ENCODE peak calls at places on chromosomes 16 and 17, in ten cellular contexts. One of them, this sample, is unnamed.

GRCh38 chr17:73765824-73766563 is 121.7 kb upstream of the SDK2 start:
- DNase-seq in stimulated activated effector memory CD8-positive, alpha-beta T cell treated with anti-CD3 and anti-CD28 coated beads, Interleukin-12 subunit alpha, Interleukin-12 subunit beta, amount 100 ng/mL, for 72 hours: no peak
- DNase-seq in RWPE1: no peak
- DNase-seq in M059J: peak; percentile 5
- DNase-seq in cardiac fibroblast: no peak
- DNase-seq in foreskin melanocyte: no peak
- DNase-seq in activated T-helper 1 cell treated with Interleukin-2 at 50 U/mL for 16 hours: no peak
- DNase-seq in fibroblast of the conjunctiva: no peak
- DNase-seq in Kasumi-1: no peak
- DNase-seq in stimulated activated CD4-positive, alpha-beta T cell treated with anti-CD3 and anti-CD28 coated beads, Interleukin-1b, Interleukin-23, amount 100 ng/mL, for 24 hours: no peak
- DNase-seq in this sample: no peak

GRCh38 chr17:41784207-41784744 is 2.2 kb downstream of the JUP start:
- DNase-seq in stimulated activated CD4-positive, alpha-beta T cell treated with anti-CD3 and anti-CD28 coated beads, Interleukin-1b, Interleukin-23, amount 100 ng/mL, for 24 hours: no peak
- DNase-seq in RWPE1: peak; percentile 84
- DNase-seq in foreskin melanocyte: no peak
- DNase-seq in Kasumi-1: peak; percentile 79
- DNase-seq in stimulated activated effector memory CD8-positive, alpha-beta T cell treated with anti-CD3 and anti-CD28 coated beads, Interleukin-12 subunit alpha, Interleukin-12 subunit beta, amount 100 ng/mL, for 72 hours: no peak
- DNase-seq in cardiac fibroblast: peak; percentile 71
- DNase-seq in fibroblast of the conjunctiva: no peak
- DNase-seq in activated T-helper 1 cell treated with Interleukin-2 at 50 U/mL for 16 hours: no peak
- DNase-seq in M059J: peak; percentile 75
- DNase-seq in this sample: peak; percentile 76

GRCh38 chr17:795276-795675 is 13.1 kb downstream of the MRM3 start:
- DNase-seq in fibroblast of the conjunctiva: no peak
- DNase-seq in RWPE1: no peak
- DNase-seq in foreskin melanocyte: no peak
- DNase-seq in stimulated activated CD4-positive, alpha-beta T cell treated with anti-CD3 and anti-CD28 coated beads, Interleukin-1b, Interleukin-23, amount 100 ng/mL, for 24 hours: no peak
- DNase-seq in Kasumi-1: no peak
- DNase-seq in stimulated activated effector memory CD8-positive, alpha-beta T cell treated with anti-CD3 and anti-CD28 coated beads, Interleukin-12 subunit alpha, Interleukin-12 subunit beta, amount 100 ng/mL, for 72 hours: no peak
- DNase-seq in cardiac fibroblast: no peak
- DNase-seq in activated T-helper 1 cell treated with Interleukin-2 at 50 U/mL for 16 hours: no peak
- DNase-seq in M059J: no peak
- DNase-seq in this sample: no peak

GRCh38 chr16:82881517-82881916 is 254.7 kb downstream of the CDH13 start:
- DNase-seq in activated T-helper 1 cell treated with Interleukin-2 at 50 U/mL for 16 hours: no peak
- DNase-seq in stimulated activated CD4-positive, alpha-beta T cell treated with anti-CD3 and anti-CD28 coated beads, Interleukin-1b, Interleukin-23, amount 100 ng/mL, for 24 hours: no peak
- DNase-seq in M059J: peak; percentile 58
- DNase-seq in stimulated activated effector memory CD8-positive, alpha-beta T cell treated with anti-CD3 and anti-CD28 coated beads, Interleukin-12 subunit alpha, Interleukin-12 subunit beta, amount 100 ng/mL, for 72 hours: no peak
- DNase-seq in foreskin melanocyte: no peak
- DNase-seq in fibroblast of the conjunctiva: no peak
- DNase-seq in cardiac fibroblast: no peak
- DNase-seq in RWPE1: no peak
- DNase-seq in Kasumi-1: no peak
- DNase-seq in this sample: no peak

GRCh38 chr16:19842758-19843157 is 41.9 kb downstream of the GPRC5B start:
- DNase-seq in stimulated activated effector memory CD8-positive, alpha-beta T cell treated with anti-CD3 and anti-CD28 coated beads, Interleukin-12 subunit alpha, Interleukin-12 subunit beta, amount 100 ng/mL, for 72 hours: no peak
- DNase-seq in stimulated activated CD4-positive, alpha-beta T cell treated with anti-CD3 and anti-CD28 coated beads, Interleukin-1b, Interleukin-23, amount 100 ng/mL, for 24 hours: no peak
- DNase-seq in cardiac fibroblast: no peak
- DNase-seq in RWPE1: no peak
- DNase-seq in fibroblast of the conjunctiva: no peak
- DNase-seq in M059J: no peak
- DNase-seq in foreskin melanocyte: no peak
- DNase-seq in activated T-helper 1 cell treated with Interleukin-2 at 50 U/mL for 16 hours: no peak
- DNase-seq in Kasumi-1: no peak
- DNase-seq in this sample: no peak

GRCh38 chr17:57935833-57936807 is 19.1 kb downstream of the CUEDC1 start:
- DNase-seq in Kasumi-1: no peak
- DNase-seq in foreskin melanocyte: peak; percentile 42
- DNase-seq in stimulated activated effector memory CD8-positive, alpha-beta T cell treated with anti-CD3 and anti-CD28 coated beads, Interleukin-12 subunit alpha, Interleukin-12 subunit beta, amount 100 ng/mL, for 72 hours: no peak
- DNase-seq in stimulated activated CD4-positive, alpha-beta T cell treated with anti-CD3 and anti-CD28 coated beads, Interleukin-1b, Interleukin-23, amount 100 ng/mL, for 24 hours: no peak
- DNase-seq in fibroblast of the conjunctiva: no peak
- DNase-seq in M059J: peak; percentile 87
- DNase-seq in RWPE1: no peak
- DNase-seq in activated T-helper 1 cell treated with Interleukin-2 at 50 U/mL for 16 hours: no peak
- DNase-seq in cardiac fibroblast: peak; percentile 78
- DNase-seq in this sample: peak; percentile 65

GRCh38 chr17:38434178-38434665 is 6.0 kb downstream of the ARHGAP23 start:
- DNase-seq in Kasumi-1: no peak
- DNase-seq in activated T-helper 1 cell treated with Interleukin-2 at 50 U/mL for 16 hours: no peak
- DNase-seq in fibroblast of the conjunctiva: no peak
- DNase-seq in stimulated activated CD4-positive, alpha-beta T cell treated with anti-CD3 and anti-CD28 coated beads, Interleukin-1b, Interleukin-23, amount 100 ng/mL, for 24 hours: no peak
- DNase-seq in foreskin melanocyte: no peak
- DNase-seq in stimulated activated effector memory CD8-positive, alpha-beta T cell treated with anti-CD3 and anti-CD28 coated beads, Interleukin-12 subunit alpha, Interleukin-12 subunit beta, amount 100 ng/mL, for 72 hours: no peak
- DNase-seq in M059J: no peak
- DNase-seq in cardiac fibroblast: no peak
- DNase-seq in RWPE1: no peak
- DNase-seq in this sample: no peak

GRCh38 chr16:50616883-50617629 is 64.1 kb downstream of the SNX20 start:
- DNase-seq in stimulated activated CD4-positive, alpha-beta T cell treated with anti-CD3 and anti-CD28 coated beads, Interleukin-1b, Interleukin-23, amount 100 ng/mL, for 24 hours: no peak
- DNase-seq in Kasumi-1: no peak
- DNase-seq in RWPE1: no peak
- DNase-seq in stimulated activated effector memory CD8-positive, alpha-beta T cell treated with anti-CD3 and anti-CD28 coated beads, Interleukin-12 subunit alpha, Interleukin-12 subunit beta, amount 100 ng/mL, for 72 hours: no peak
- DNase-seq in activated T-helper 1 cell treated with Interleukin-2 at 50 U/mL for 16 hours: no peak
- DNase-seq in foreskin melanocyte: no peak
- DNase-seq in M059J: peak; percentile 42
- DNase-seq in cardiac fibroblast: no peak
- DNase-seq in fibroblast of the conjunctiva: no peak
- DNase-seq in this sample: no peak

GRCh38 chr16:49469930-49470451 is 96.4 kb downstream of the C16orf78 start:
- DNase-seq in M059J: no peak
- DNase-seq in Kasumi-1: no peak
- DNase-seq in RWPE1: no peak
- DNase-seq in foreskin melanocyte: no peak
- DNase-seq in cardiac fibroblast: no peak
- DNase-seq in activated T-helper 1 cell treated with Interleukin-2 at 50 U/mL for 16 hours: no peak
- DNase-seq in stimulated activated CD4-positive, alpha-beta T cell treated with anti-CD3 and anti-CD28 coated beads, Interleukin-1b, Interleukin-23, amount 100 ng/mL, for 24 hours: no peak
- DNase-seq in fibroblast of the conjunctiva: no peak
- DNase-seq in stimulated activated effector memory CD8-positive, alpha-beta T cell treated with anti-CD3 and anti-CD28 coated beads, Interleukin-12 subunit alpha, Interleukin-12 subunit beta, amount 100 ng/mL, for 72 hours: no peak
- DNase-seq in this sample: no peak

GRCh38 chr17:57523926-57524634 is 221.0 kb downstream of the CCDC182 start:
- DNase-seq in stimulated activated effector memory CD8-positive, alpha-beta T cell treated with anti-CD3 and anti-CD28 coated beads, Interleukin-12 subunit alpha, Interleukin-12 subunit beta, amount 100 ng/mL, for 72 hours: no peak
- DNase-seq in stimulated activated CD4-positive, alpha-beta T cell treated with anti-CD3 and anti-CD28 coated beads, Interleukin-1b, Interleukin-23, amount 100 ng/mL, for 24 hours: no peak
- DNase-seq in Kasumi-1: no peak
- DNase-seq in activated T-helper 1 cell treated with Interleukin-2 at 50 U/mL for 16 hours: no peak
- DNase-seq in foreskin melanocyte: no peak
- DNase-seq in RWPE1: peak; percentile 73
- DNase-seq in M059J: peak; percentile 86
- DNase-seq in fibroblast of the conjunctiva: peak; percentile 13
- DNase-seq in cardiac fibroblast: peak; percentile 30
- DNase-seq in this sample: peak; percentile 34

GRCh38 chr16:80682435-80683070 is 121.8 kb downstream of the CDYL2 start:
- DNase-seq in cardiac fibroblast: peak; percentile 57
- DNase-seq in RWPE1: no peak
- DNase-seq in stimulated activated effector memory CD8-positive, alpha-beta T cell treated with anti-CD3 and anti-CD28 coated beads, Interleukin-12 subunit alpha, Interleukin-12 subunit beta, amount 100 ng/mL, for 72 hours: peak; percentile 42
- DNase-seq in M059J: peak; percentile 80
- DNase-seq in foreskin melanocyte: no peak
- DNase-seq in activated T-helper 1 cell treated with Interleukin-2 at 50 U/mL for 16 hours: no peak
- DNase-seq in Kasumi-1: no peak
- DNase-seq in stimulated activated CD4-positive, alpha-beta T cell treated with anti-CD3 and anti-CD28 coated beads, Interleukin-1b, Interleukin-23, amount 100 ng/mL, for 24 hours: no peak
- DNase-seq in fibroblast of the conjunctiva: no peak
- DNase-seq in this sample: peak; percentile 72

GRCh38 chr16:11871193-11871592 is 19.9 kb upstream of the RSL1D1 start:
- DNase-seq in cardiac fibroblast: peak; percentile 51
- DNase-seq in M059J: peak; percentile 37
- DNase-seq in RWPE1: no peak
- DNase-seq in foreskin melanocyte: no peak
- DNase-seq in activated T-helper 1 cell treated with Interleukin-2 at 50 U/mL for 16 hours: no peak
- DNase-seq in Kasumi-1: no peak
- DNase-seq in fibroblast of the conjunctiva: peak; percentile 22
- DNase-seq in stimulated activated effector memory CD8-positive, alpha-beta T cell treated with anti-CD3 and anti-CD28 coated beads, Interleukin-12 subunit alpha, Interleukin-12 subunit beta, amount 100 ng/mL, for 72 hours: no peak
- DNase-seq in stimulated activated CD4-positive, alpha-beta T cell treated with anti-CD3 and anti-CD28 coated beads, Interleukin-1b, Interleukin-23, amount 100 ng/mL, for 24 hours: no peak
- DNase-seq in this sample: no peak

GRCh38 chr17:45288825-45289224 is 26.9 kb upstream of the SPATA32 start:
- DNase-seq in stimulated activated CD4-positive, alpha-beta T cell treated with anti-CD3 and anti-CD28 coated beads, Interleukin-1b, Interleukin-23, amount 100 ng/mL, for 24 hours: no peak
- DNase-seq in stimulated activated effector memory CD8-positive, alpha-beta T cell treated with anti-CD3 and anti-CD28 coated beads, Interleukin-12 subunit alpha, Interleukin-12 subunit beta, amount 100 ng/mL, for 72 hours: no peak
- DNase-seq in cardiac fibroblast: no peak
- DNase-seq in RWPE1: no peak
- DNase-seq in M059J: no peak
- DNase-seq in foreskin melanocyte: no peak
- DNase-seq in fibroblast of the conjunctiva: no peak
- DNase-seq in Kasumi-1: no peak
- DNase-seq in activated T-helper 1 cell treated with Interleukin-2 at 50 U/mL for 16 hours: no peak
- DNase-seq in this sample: no peak

GRCh38 chr17:74274060-74274702 is at the start of gene DNAI2:
- DNase-seq in stimulated activated CD4-positive, alpha-beta T cell treated with anti-CD3 and anti-CD28 coated beads, Interleukin-1b, Interleukin-23, amount 100 ng/mL, for 24 hours: no peak
- DNase-seq in cardiac fibroblast: no peak
- DNase-seq in stimulated activated effector memory CD8-positive, alpha-beta T cell treated with anti-CD3 and anti-CD28 coated beads, Interleukin-12 subunit alpha, Interleukin-12 subunit beta, amount 100 ng/mL, for 72 hours: no peak
- DNase-seq in foreskin melanocyte: no peak
- DNase-seq in RWPE1: no peak
- DNase-seq in fibroblast of the conjunctiva: no peak
- DNase-seq in activated T-helper 1 cell treated with Interleukin-2 at 50 U/mL for 16 hours: no peak
- DNase-seq in M059J: no peak
- DNase-seq in Kasumi-1: no peak
- DNase-seq in this sample: no peak

GRCh38 chr17:67151717-67152116 is 93.3 kb downstream of the HELZ start:
- DNase-seq in cardiac fibroblast: peak; percentile 17
- DNase-seq in fibroblast of the conjunctiva: peak; percentile 24
- DNase-seq in RWPE1: peak; percentile 76
- DNase-seq in foreskin melanocyte: peak; percentile 15
- DNase-seq in M059J: peak; percentile 13
- DNase-seq in stimulated activated CD4-positive, alpha-beta T cell treated with anti-CD3 and anti-CD28 coated beads, Interleukin-1b, Interleukin-23, amount 100 ng/mL, for 24 hours: no peak
- DNase-seq in activated T-helper 1 cell treated with Interleukin-2 at 50 U/mL for 16 hours: no peak
- DNase-seq in stimulated activated effector memory CD8-positive, alpha-beta T cell treated with anti-CD3 and anti-CD28 coated beads, Interleukin-12 subunit alpha, Interleukin-12 subunit beta, amount 100 ng/mL, for 72 hours: no peak
- DNase-seq in Kasumi-1: no peak
- DNase-seq in this sample: peak; percentile 50

GRCh38 chr17:80146121-80147034 is 550 bp downstream of the EIF4A3 start:
- DNase-seq in RWPE1: no peak
- DNase-seq in cardiac fibroblast: peak; percentile 29
- DNase-seq in Kasumi-1: peak; percentile 60
- DNase-seq in foreskin melanocyte: no peak
- DNase-seq in activated T-helper 1 cell treated with Interleukin-2 at 50 U/mL for 16 hours: no peak
- DNase-seq in fibroblast of the conjunctiva: no peak
- DNase-seq in M059J: peak; percentile 27
- DNase-seq in stimulated activated effector memory CD8-positive, alpha-beta T cell treated with anti-CD3 and anti-CD28 coated beads, Interleukin-12 subunit alpha, Interleukin-12 subunit beta, amount 100 ng/mL, for 72 hours: peak; percentile 64
- DNase-seq in stimulated activated CD4-positive, alpha-beta T cell treated with anti-CD3 and anti-CD28 coated beads, Interleukin-1b, Interleukin-23, amount 100 ng/mL, for 24 hours: no peak
- DNase-seq in this sample: peak; percentile 53

GRCh38 chr16:52283018-52283417 is 263.9 kb downstream of the TOX3 start:
- DNase-seq in RWPE1: no peak
- DNase-seq in stimulated activated CD4-positive, alpha-beta T cell treated with anti-CD3 and anti-CD28 coated beads, Interleukin-1b, Interleukin-23, amount 100 ng/mL, for 24 hours: no peak
- DNase-seq in cardiac fibroblast: peak; percentile 47
- DNase-seq in foreskin melanocyte: no peak
- DNase-seq in stimulated activated effector memory CD8-positive, alpha-beta T cell treated with anti-CD3 and anti-CD28 coated beads, Interleukin-12 subunit alpha, Interleukin-12 subunit beta, amount 100 ng/mL, for 72 hours: no peak
- DNase-seq in activated T-helper 1 cell treated with Interleukin-2 at 50 U/mL for 16 hours: no peak
- DNase-seq in M059J: no peak
- DNase-seq in Kasumi-1: no peak
- DNase-seq in fibroblast of the conjunctiva: no peak
- DNase-seq in this sample: no peak

GRCh38 chr17:20955437-20956323 is 87.1 kb downstream of the USP22 start:
- DNase-seq in activated T-helper 1 cell treated with Interleukin-2 at 50 U/mL for 16 hours: no peak
- DNase-seq in RWPE1: no peak
- DNase-seq in foreskin melanocyte: no peak
- DNase-seq in Kasumi-1: no peak
- DNase-seq in stimulated activated CD4-positive, alpha-beta T cell treated with anti-CD3 and anti-CD28 coated beads, Interleukin-1b, Interleukin-23, amount 100 ng/mL, for 24 hours: no peak
- DNase-seq in stimulated activated effector memory CD8-positive, alpha-beta T cell treated with anti-CD3 and anti-CD28 coated beads, Interleukin-12 subunit alpha, Interleukin-12 subunit beta, amount 100 ng/mL, for 72 hours: no peak
- DNase-seq in cardiac fibroblast: peak; percentile 53
- DNase-seq in M059J: peak; percentile 15
- DNase-seq in fibroblast of the conjunctiva: no peak
- DNase-seq in this sample: no peak

GRCh38 chr17:82257473-82257872 is 16.0 kb downstream of the CSNK1D start:
- DNase-seq in stimulated activated CD4-positive, alpha-beta T cell treated with anti-CD3 and anti-CD28 coated beads, Interleukin-1b, Interleukin-23, amount 100 ng/mL, for 24 hours: no peak
- DNase-seq in foreskin melanocyte: no peak
- DNase-seq in fibroblast of the conjunctiva: no peak
- DNase-seq in stimulated activated effector memory CD8-positive, alpha-beta T cell treated with anti-CD3 and anti-CD28 coated beads, Interleukin-12 subunit alpha, Interleukin-12 subunit beta, amount 100 ng/mL, for 72 hours: peak; percentile 85
- DNase-seq in cardiac fibroblast: peak; percentile 49
- DNase-seq in RWPE1: no peak
- DNase-seq in Kasumi-1: no peak
- DNase-seq in activated T-helper 1 cell treated with Interleukin-2 at 50 U/mL for 16 hours: no peak
- DNase-seq in M059J: no peak
- DNase-seq in this sample: no peak

GRCh38 chr16:68463904-68464303 is 15.6 kb upstream of the SMPD3 start:
- DNase-seq in Kasumi-1: no peak
- DNase-seq in activated T-helper 1 cell treated with Interleukin-2 at 50 U/mL for 16 hours: no peak
- DNase-seq in RWPE1: no peak
- DNase-seq in stimulated activated CD4-positive, alpha-beta T cell treated with anti-CD3 and anti-CD28 coated beads, Interleukin-1b, Interleukin-23, amount 100 ng/mL, for 24 hours: no peak
- DNase-seq in stimulated activated effector memory CD8-positive, alpha-beta T cell treated with anti-CD3 and anti-CD28 coated beads, Interleukin-12 subunit alpha, Interleukin-12 subunit beta, amount 100 ng/mL, for 72 hours: no peak
- DNase-seq in fibroblast of the conjunctiva: no peak
- DNase-seq in M059J: no peak
- DNase-seq in cardiac fibroblast: no peak
- DNase-seq in foreskin melanocyte: no peak
- DNase-seq in this sample: no peak